ENCODE peak calls at places on chromosomes 13 and 19, in five cellular contexts. M is heart left ventricle, U is anterior cingulate cortex, Z is stromal cell of bone marrow, H is hepatic stellate cell. G is an unnamed sample.

GRCh38 chr19:4059931-4060620 is 6.6 kb downstream of the ZBTB7A start:
- DNase-seq in U (no peak), M (peak; percentile 85), Z (no peak), H (peak; percentile 59), G (no peak)

GRCh38 chr19:36986601-36987000 is 70.5 kb downstream of the ZNF568 start:
- DNase-seq in M (no peak), U (no peak), H (no peak), Z (no peak), G (no peak)

GRCh38 chr13:114005206-114005720 is 31.4 kb upstream of the C13orf46 start:
- DNase-seq in Z (no peak), H (no peak), U (no peak), M (peak; percentile 17), G (no peak)

GRCh38 chr19:7888145-7888825 is at the start of gene LRRC8E:
- DNase-seq in U (no peak), M (peak; percentile 56), Z (peak; percentile 52), H (peak; percentile 80), G (peak; percentile 26)

GRCh38 chr13:108069521-108070210 is 145.7 kb downstream of the LIG4 start:
- DNase-seq in Z (no peak), U (no peak), H (no peak), M (no peak), G (no peak)

GRCh38 chr13:113978741-113979481 is 5.0 kb upstream of the C13orf46 start:
- DNase-seq in M (peak; percentile 24), U (no peak), H (no peak), Z (no peak), G (no peak)

GRCh38 chr13:44312131-44312530 is 61.5 kb upstream of the SERP2 start:
- DNase-seq in M (no peak), H (no peak), Z (no peak), U (no peak), G (no peak)

GRCh38 chr19:41753159-41753558 is 2.2 kb upstream of the CEACAM6 start:
- DNase-seq in Z (peak; percentile 5), M (peak; percentile 37), H (peak; percentile 15), U (no peak), G (peak; percentile 63)

GRCh38 chr19:2494447-2495129 is 18.7 kb downstream of the GADD45B start:
- DNase-seq in M (peak; percentile 94), H (peak; percentile 87), Z (no peak), U (peak; percentile 61), G (peak; percentile 91)

GRCh38 chr13:50654341-50654740 is 189.2 kb downstream of the DLEU7 start:
- DNase-seq in H (no peak), M (no peak), U (no peak), Z (no peak), G (no peak)

GRCh38 chr13:80840313-80840976 is 499.5 kb upstream of the SPRY2 start:
- DNase-seq in U (no peak), H (no peak), M (no peak), Z (peak; percentile 23), G (no peak)

GRCh38 chr19:3822683-3823344 is 36.6 kb upstream of the MATK start:
- DNase-seq in H (no peak), M (no peak), Z (no peak), U (no peak), G (no peak)

GRCh38 chr13:95924389-95924994 is 128.7 kb downstream of the UGGT2 start:
- DNase-seq in H (peak; percentile 59), M (no peak), U (no peak), Z (peak; percentile 40), G (no peak)

GRCh38 chr19:35295792-35296462 is 4.0 kb downstream of the MAG start:
- DNase-seq in Z (no peak), M (no peak), H (no peak), U (no peak), G (peak; percentile 78)

GRCh38 chr13:21638319-21639282 is 32.3 kb upstream of the FGF9 start:
- DNase-seq in H (peak; percentile 17), M (no peak), Z (no peak), U (no peak), G (peak; percentile 47)

GRCh38 chr19:35005256-35005977 is 5.3 kb downstream of the GRAMD1A start:
- DNase-seq in H (no peak), Z (no peak), M (no peak), U (no peak), G (no peak)

GRCh38 chr13:28611654-28612131 is 47.2 kb upstream of the POMP start:
- DNase-seq in Z (no peak), M (no peak), U (no peak), H (no peak), G (no peak)

GRCh38 chr13:27170521-27171243 is 929 bp downstream of the USP12 start:
- DNase-seq in Z (no peak), H (peak; percentile 35), M (no peak), U (peak; percentile 25), G (peak; percentile 52)

GRCh38 chr19:46015961-46016425 is 6.9 kb downstream of the PGLYRP1 start:
- DNase-seq in Z (no peak), H (no peak), M (no peak), U (no peak), G (peak; percentile 72)

GRCh38 chr19:3556978-3557460 is 367 bp downstream of the MFSD12 start:
- DNase-seq in U (no peak), Z (no peak), H (peak; percentile 76), M (no peak), G (peak; percentile 76)

GRCh38 chr19:54461201-54462071 is 2.1 kb downstream of the LENG9 start:
- DNase-seq in M (no peak), H (no peak), Z (no peak), U (no peak), G (no peak)

GRCh38 chr19:47444388-47444821 is 25.1 kb upstream of the MEIS3 start:
- DNase-seq in M (no peak), H (no peak), U (no peak), Z (no peak), G (no peak)

GRCh38 chr13:39688278-39688677 is 32.8 kb downstream of the COG6 start:
- DNase-seq in H (no peak), Z (no peak), M (no peak), U (no peak), G (no peak)

GRCh38 chr13:76791290-76791664 is 94.9 kb downstream of the KCTD12 start:
- DNase-seq in U (no peak), Z (no peak), M (no peak), H (no peak), G (no peak)

GRCh38 chr13:39876258-39876657 is 220.8 kb downstream of the COG6 start:
- DNase-seq in Z (peak; percentile 82), M (no peak), H (peak; percentile 60), U (no peak), G (no peak)

GRCh38 chr13:82291852-82292251 is 1590.4 kb downstream of the SLITRK1 start:
- DNase-seq in Z (no peak), U (no peak), M (no peak), H (no peak), G (no peak)

GRCh38 chr13:98484289-98485219 is 92.4 kb downstream of the STK24 start:
- DNase-seq in H (peak; percentile 90), U (no peak), Z (peak; percentile 91), M (peak; percentile 80), G (peak; percentile 59)

GRCh38 chr19:18487576-18488402 is 34.1 kb downstream of the ELL start:
- DNase-seq in H (no peak), M (no peak), Z (no peak), U (no peak), G (no peak)

GRCh38 chr13:74077847-74078246 is 56.4 kb downstream of the KLF12 start:
- DNase-seq in H (no peak), U (no peak), Z (no peak), M (no peak), G (no peak)

GRCh38 chr19:18967358-18968146 is 26.5 kb upstream of the HOMER3 start:
- DNase-seq in U (no peak), H (peak; percentile 54), M (peak; percentile 62), Z (no peak), G (no peak)

GRCh38 chr13:74675185-74675584 is 541.0 kb upstream of the KLF12 start:
- DNase-seq in M (no peak), H (no peak), Z (no peak), U (no peak), G (no peak)

GRCh38 chr19:45153339-45154063 is 7.3 kb downstream of the NKPD1 start:
- DNase-seq in H (peak; percentile 58), U (peak; percentile 51), M (peak; percentile 49), Z (no peak), G (peak; percentile 61)

GRCh38 chr19:2462635-2463421 is 6.1 kb upstream of the LMNB2 start:
- DNase-seq in H (peak; percentile 92), Z (peak; percentile 98), U (peak; percentile 71), M (peak; percentile 91), G (no peak)

GRCh38 chr19:6071103-6071485 is 39.2 kb downstream of the RFX2 start:
- DNase-seq in U (no peak), H (peak; percentile 80), Z (peak; percentile 67), M (no peak), G (no peak)

GRCh38 chr19:1122021-1122971 is 18.5 kb downstream of the GPX4 start:
- DNase-seq in Z (no peak), M (no peak), H (no peak), U (no peak), G (no peak)

GRCh38 chr13:74571811-74572210 is 437.6 kb upstream of the KLF12 start:
- DNase-seq in Z (no peak), U (no peak), M (no peak), H (no peak), G (no peak)